ENCODE peak calls at places on chromosomes 2 and 18, in five cellular contexts. W is stimulated activated CD4-positive, alpha-beta T cell treated with anti-CD3 and anti-CD28 coated beads, Interleukin-12 subunit alpha, Interleukin-12 subunit beta, amount 100 ng/mL, for 4 hours; P is glomerular endothelial cell; L is GM10248; N is activated gamma-delta T cell treated with Interleukin-2 at 50 U/mL for 16 hours. T is an unnamed sample.

GRCh38 chr2:234142530-234142929 is 92.0 kb downstream of the SPP2 start:
- DNase-seq in W (no peak), P (no peak), L (no peak), N (no peak), T (no peak)

GRCh38 chr18:62348474-62348873 is 23.4 kb downstream of the TNFRSF11A start:
- DNase-seq in W (no peak), P (no peak), L (no peak), N (no peak), T (no peak)

GRCh38 chr18:64110692-64111480 is 38.0 kb downstream of the LINC00305 start:
- DNase-seq in W (no peak), P (no peak), L (no peak), N (no peak), T (no peak)

GRCh38 chr2:60530660-60531276 is 22.7 kb downstream of the BCL11A start:
- DNase-seq in W (no peak), P (no peak), L (peak; percentile 59), N (no peak), T (no peak)

GRCh38 chr18:62959481-62959880 is 244.1 kb downstream of the PHLPP1 start:
- DNase-seq in W (no peak), P (no peak), L (no peak), N (no peak), T (no peak)

GRCh38 chr2:174787485-174788205 is 23.4 kb upstream of the CHRNA1 start:
- DNase-seq in W (no peak), P (no peak), L (no peak), N (no peak), T (no peak)

GRCh38 chr18:56097561-56098095 is 509.6 kb upstream of the TCF4 start:
- DNase-seq in W (no peak), P (no peak), L (no peak), N (no peak), T (no peak)

GRCh38 chr2:176093145-176093888 is 796 bp downstream of the HOXD13 start:
- DNase-seq in W (no peak), P (no peak), L (no peak), N (no peak), T (no peak)

GRCh38 chr2:227643990-227644551 is 22.5 kb upstream of the SCYGR5 start:
- DNase-seq in W (no peak), P (no peak), L (no peak), N (no peak), T (no peak)

GRCh38 chr2:54859416-54859815 is 136.0 kb downstream of the EML6 start:
- DNase-seq in W (no peak), P (no peak), L (no peak), N (no peak), T (no peak)

GRCh38 chr18:55376387-55376786 is 211.6 kb downstream of the TCF4 start:
- DNase-seq in W (no peak), P (no peak), L (peak; percentile 24), N (no peak), T (no peak)

GRCh38 chr2:33069894-33070651 is 123.3 kb downstream of the LTBP1 start:
- DNase-seq in W (no peak), P (peak; percentile 90), L (no peak), N (no peak), T (no peak)